ENCODE peak calls at places on chromosomes 1 and 21, in four cellular contexts. U, H, X and E are unnamed samples.

GRCh38 chr21:41360072-41360821 is 1.6 kb upstream of the MX2 start:
- DNase-seq in U (no peak), H (peak; percentile 83), X (peak; percentile 76), E (no peak)

GRCh38 chr21:41043008-41043407 is 125.0 kb upstream of the BACE2 start:
- DNase-seq in U (no peak), H (no peak), X (no peak), E (no peak)

GRCh38 chr1:94801919-94802546 is 18.1 kb upstream of the SLC44A3 start:
- DNase-seq in U (no peak), H (peak; percentile 73), X (peak; percentile 63), E (peak; percentile 68)

GRCh38 chr1:231571904-231572303 is 43.4 kb downstream of the TSNAX start:
- DNase-seq in U (no peak), H (no peak), X (no peak), E (no peak)

GRCh38 chr1:50103615-50104081 is 5.1 kb upstream of the ELAVL4 start:
- DNase-seq in U (no peak), H (no peak), X (no peak), E (no peak)

GRCh38 chr21:39137248-39138186 is 45.7 kb downstream of the PSMG1 start:
- DNase-seq in U (no peak), H (no peak), X (no peak), E (no peak)

GRCh38 chr1:26075421-26076144 is 8.2 kb upstream of the TRIM63 start:
- DNase-seq in U (no peak), H (no peak), X (no peak), E (no peak)

GRCh38 chr1:17596651-17597509 is 57.4 kb downstream of the ARHGEF10L start:
- DNase-seq in U (no peak), H (no peak), X (no peak), E (no peak)

GRCh38 chr1:46455951-46456350 is 33.7 kb upstream of the DMBX1 start:
- DNase-seq in U (no peak), H (no peak), X (no peak), E (no peak)